ENCODE peak calls at places on chromosomes 5 and 9, in seven cellular contexts. H is HepG2; T is tibial artery; S is CD4-positive, CD25-positive, alpha-beta regulatory T cell; E is CD8-positive, alpha-beta memory T cell; B is right atrium auricular region; J is kidney. O is an unnamed sample. For H3K36me3, the result is how much of the 10 kb centered on the place peaks cover.

GRCh38 chr9:133600747-133601146 is 8.4 kb downstream of the FAM163B start:
- DNase-seq in H (no peak), T (no peak), S (no peak), E (no peak), B (no peak), J (peak), O (no peak)

GRCh38 chr9:124654431-124654830 is 116.7 kb downstream of the NR6A1 start:
- DNase-seq in H (no peak), T (no peak), S (no peak), E (no peak), B (no peak), J (no peak), O (no peak)

GRCh38 chr5:132850066-132850465 is 16.2 kb downstream of the GDF9 start:
- DNase-seq in H (no peak), T (no peak), S (no peak), E (no peak), B (no peak), J (no peak), O (no peak)

GRCh38 chr9:114166606-114167572 is 11.6 kb downstream of the COL27A1 start:
- DNase-seq in H (no peak), T (no peak), S (no peak), E (no peak), B (no peak), J (peak), O (peak)

GRCh38 chr5:71816307-71816706 is 97.2 kb downstream of the CARTPT start:
- DNase-seq in H (no peak), T (no peak), S (no peak), E (no peak), B (no peak), J (no peak), O (no peak)

GRCh38 chr5:136028782-136029742 is at the start of gene TGFBI:
- DNase-seq in H (peak), T (peak), S (no peak), E (peak), B (peak), J (peak), O (peak)

GRCh38 chr9:96015876-96016686 is 140.6 kb downstream of the ERCC6L2 start:
- DNase-seq in H (no peak), T (no peak), S (no peak), E (no peak), B (no peak), J (no peak), O (no peak)

GRCh38 chr9:129561594-129562281 is 59.2 kb downstream of the C9orf50 start:
- DNase-seq in H (no peak), T (no peak), S (no peak), E (peak), B (no peak), J (peak), O (no peak)

GRCh38 chr9:33177633-33178032 is 10.5 kb upstream of the B4GALT1 start:
- DNase-seq in H (no peak), T (no peak), S (no peak), E (no peak), B (peak), J (peak), O (no peak)

GRCh38 chr5:76546497-76547102 is 76.6 kb downstream of the F2RL2 start:
- DNase-seq in H (peak), T (no peak), S (peak), E (no peak), B (no peak), J (no peak), O (no peak)

GRCh38 chr9:20771721-20772120 is 87.7 kb downstream of the FOCAD start:
- DNase-seq in H (no peak), T (no peak), S (no peak), E (no peak), B (no peak), J (no peak), O (no peak)

GRCh38 chr9:77751341-77752091 is 103.4 kb upstream of the GNA14 start:
- DNase-seq in H (peak), T (no peak), S (no peak), E (no peak), B (no peak), J (no peak), O (peak)

GRCh38 chr5:176152191-176152932 is 85.9 kb upstream of the SIMC1 start:
- DNase-seq in H (no peak), T (no peak), S (no peak), E (no peak), B (no peak), J (no peak), O (no peak)

GRCh38 chr5:445591-445990 is 2.6 kb downstream of the EXOC3 start:
- DNase-seq in H (no peak), T (peak), S (no peak), E (peak), B (no peak), J (peak), O (no peak)

GRCh38 chr5:98307811-98308210 is 465.7 kb upstream of the RGMB start:
- DNase-seq in H (no peak), T (no peak), S (no peak), E (no peak), B (no peak), J (no peak), O (peak)

GRCh38 chr5:64330728-64331231 is 165.1 kb downstream of the RNF180 start:
- DNase-seq in H (no peak), T (peak), S (no peak), E (no peak), B (no peak), J (peak), O (no peak)

GRCh38 chr5:139862313-139862712 is 66.7 kb downstream of the PSD2 start:
- DNase-seq in H (no peak), T (no peak), S (no peak), E (no peak), B (no peak), J (peak), O (no peak)

GRCh38 chr5:179348833-179349232 is 3.6 kb upstream of the ADAMTS2 start:
- DNase-seq in H (no peak), T (no peak), S (no peak), E (no peak), B (no peak), J (peak), O (no peak)

GRCh38 chr5:5341531-5342292 is 80.8 kb upstream of the ICE1 start:
- DNase-seq in H (no peak), T (no peak), S (no peak), E (no peak), B (no peak), J (no peak), O (no peak)

GRCh38 chr5:153902026-153902425 is 136.7 kb downstream of the FAM114A2 start:
- DNase-seq in H (no peak), T (no peak), S (no peak), E (no peak), B (no peak), J (no peak), O (no peak)

GRCh38 chr5:169296456-169297220 is 4.3 kb downstream of the SLIT3 start:
- DNase-seq in H (no peak), T (peak), S (no peak), E (no peak), B (peak), J (peak), O (peak)

GRCh38 chr9:8858250-8859161 is 1058.9 kb upstream of the DMAC1 start:
- DNase-seq in H (no peak), T (no peak), S (no peak), E (no peak), B (no peak), J (peak), O (no peak)

GRCh38 chr9:136587944-136588662 is 42.3 kb upstream of the NOTCH1 start:
- DNase-seq in H (no peak), T (no peak), S (no peak), E (no peak), B (no peak), J (peak), O (no peak)

DNA sequence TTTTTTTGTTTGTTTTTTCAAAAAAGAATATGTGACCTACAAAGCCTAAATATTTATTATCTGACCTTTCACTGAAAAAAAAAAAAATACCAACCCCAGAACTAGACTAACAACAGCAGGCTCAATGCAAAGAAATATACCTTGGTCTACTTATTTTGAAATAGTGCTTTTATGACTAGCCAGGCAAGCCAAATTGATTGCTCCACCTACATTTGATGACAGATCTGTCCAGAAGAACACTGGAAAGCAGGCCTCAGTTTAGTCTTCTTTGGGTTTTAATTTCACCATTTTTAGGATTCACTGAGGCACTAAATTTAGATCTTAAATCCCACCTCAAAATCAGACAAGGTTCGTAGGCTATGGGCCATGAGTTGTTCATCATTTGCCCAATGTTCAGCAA is 97.3 kb downstream of the PLPP1 start:
- DNase-seq in H (no peak), T (no peak), S (no peak), E (no peak), B (no peak), J (no peak), O (no peak)
- H3K4me3 ChIP-seq in H (no peak), T (no peak), S (no peak), E (no peak), B (no peak), J (no peak), O (no peak)

GRCh38 chr5:39541920-39542319 is 117.1 kb upstream of the DAB2 start:
- DNase-seq in H (no peak), T (no peak), S (no peak), E (no peak), B (no peak), J (no peak), O (no peak)
- H3K36me3 ChIP-seq in H (under half), T (under half), S (under half), E (under half), B (under half), J (under half), O (under half)

DNA sequence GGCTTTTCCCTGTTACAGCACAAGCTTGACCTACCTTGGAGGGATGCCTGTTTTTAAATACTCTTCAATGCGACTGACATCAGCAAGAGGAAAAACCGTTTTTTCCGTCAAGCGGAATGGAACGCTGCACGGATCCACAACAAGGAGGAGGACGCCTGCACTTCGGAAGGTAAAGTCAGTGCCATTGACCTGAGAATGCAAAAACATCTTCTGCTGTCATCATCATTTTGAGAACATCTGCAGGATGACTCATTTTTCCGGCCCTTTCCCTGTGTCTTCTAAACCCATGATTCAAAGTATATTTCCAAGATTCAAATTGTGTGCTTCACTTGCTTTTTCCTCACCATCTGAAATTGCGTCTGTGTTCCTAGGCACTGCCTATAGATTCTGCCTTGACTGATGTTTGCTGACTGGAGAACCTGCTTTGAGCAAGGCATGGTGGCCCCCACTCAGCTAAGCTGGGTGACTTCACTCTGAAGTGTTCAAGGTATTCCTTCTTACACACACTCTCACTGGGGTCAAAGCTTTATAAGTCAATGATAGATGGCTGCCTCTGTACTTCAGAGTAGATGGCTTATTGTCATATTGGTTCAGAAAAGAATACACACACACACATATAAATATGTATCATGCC is 78.1 kb downstream of the CEMIP2 start:
- DNase-seq in H (no peak), T (no peak), S (no peak), E (no peak), B (no peak), J (no peak), O (no peak)
- H3K4me3 ChIP-seq in H (no peak), T (no peak), S (no peak), E (no peak), B (no peak), J (no peak), O (no peak)

DNA sequence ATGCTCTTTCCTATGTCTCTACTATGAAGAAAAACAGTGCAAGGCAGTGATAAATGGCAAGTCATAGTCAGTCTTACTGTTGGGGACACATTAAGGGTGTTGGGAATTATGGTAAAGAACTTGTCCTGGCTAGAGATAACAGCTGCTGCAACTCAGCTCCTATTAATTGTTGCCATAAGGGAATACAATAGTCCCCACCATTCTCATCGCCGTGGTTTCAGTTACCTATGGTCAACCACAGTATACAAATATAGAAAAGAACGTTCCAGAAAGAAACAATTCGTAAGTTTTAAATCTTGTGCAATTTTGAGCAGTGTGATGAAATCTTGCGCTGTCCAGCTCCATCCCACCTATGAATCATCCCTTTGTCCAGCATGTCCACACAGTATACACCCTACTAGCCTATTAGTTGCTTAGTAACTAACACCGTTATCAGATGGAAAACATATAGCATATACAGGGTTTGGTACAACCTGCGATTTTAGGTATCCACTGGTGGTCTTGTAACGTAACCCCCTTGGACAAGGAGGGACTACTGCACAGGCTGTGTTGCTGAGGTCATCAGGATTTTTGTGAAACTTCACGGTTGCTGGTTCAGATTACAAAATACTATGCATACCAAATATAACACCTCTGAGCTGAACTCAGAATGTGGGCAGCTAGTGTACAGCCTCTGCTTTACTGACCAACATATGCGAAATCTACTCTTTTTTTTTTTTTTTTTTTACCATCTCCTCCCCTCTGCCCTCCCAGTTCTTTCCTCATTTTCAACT is 53.5 kb downstream of the ZFR start:
- DNase-seq in H (peak), T (no peak), S (no peak), E (no peak), B (no peak), J (no peak), O (no peak)
- H3K36me3 ChIP-seq in H (half or more), T (half or more), S (half or more), E (under half), B (half or more), J (half or more), O (half or more)

DNA sequence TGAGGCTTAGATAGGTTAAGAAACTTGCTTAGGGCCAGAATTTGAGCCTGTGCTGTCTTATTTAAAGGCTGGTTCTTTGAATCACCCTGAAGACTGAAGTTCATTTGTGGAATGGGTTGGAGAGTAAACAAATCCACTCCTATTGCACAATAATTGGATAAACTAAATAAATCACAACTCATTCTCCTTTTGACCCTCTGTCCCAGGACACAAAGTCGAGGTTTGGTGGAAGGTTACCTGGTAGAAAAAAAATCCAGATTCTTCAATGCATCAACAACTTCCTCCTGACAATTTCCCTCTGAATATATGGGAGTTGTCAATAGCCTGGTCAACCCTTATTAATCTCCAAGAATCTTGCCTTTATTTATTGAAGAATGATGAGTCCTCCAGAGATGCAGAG is 28.9 kb downstream of the TBC1D2 start:
- DNase-seq in H (peak), T (no peak), S (no peak), E (no peak), B (no peak), J (no peak), O (no peak)
- H3K4me3 ChIP-seq in H (no peak), T (no peak), S (no peak), E (no peak), B (no peak), J (no peak), O (no peak)

DNA sequence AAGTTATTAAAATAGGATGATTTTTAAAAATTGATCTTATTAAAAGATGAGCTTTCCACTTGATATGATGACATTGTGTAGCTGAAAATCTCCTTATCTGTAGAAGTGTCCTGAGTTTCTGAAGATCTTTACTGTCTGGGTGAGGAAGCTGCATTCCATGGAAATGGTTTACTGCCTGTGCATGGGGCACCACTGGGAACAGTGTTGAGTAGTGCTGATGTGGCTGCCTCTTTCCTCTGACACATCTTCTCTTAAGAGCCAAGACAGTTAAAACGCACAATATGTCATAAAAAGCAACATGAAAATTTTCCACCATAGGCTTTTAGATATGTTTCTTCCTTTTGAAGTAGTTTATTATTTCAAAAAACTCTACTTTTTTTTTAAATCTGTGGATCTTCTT is 24.6 kb downstream of the SECISBP2 start:
- DNase-seq in H (no peak), T (no peak), S (no peak), E (no peak), B (no peak), J (no peak), O (no peak)
- H3K36me3 ChIP-seq in H (half or more), T (half or more), S (half or more), E (half or more), B (half or more), J (half or more), O (under half)

O was measured in MG63.